ENCODE peak calls at places on chromosomes 11 and 22, in ten cellular contexts. P is AG04450, K is Peyer's patch, R is left ventricle myocardium inferior, O is B cell, G is A549, C is AG09319, Q is kidney, U is BJ, B is lower lobe of right lung. Y is an unnamed sample.
A peak's percentile ranks its signal among the peaks of the same experiment; 100 is the strongest.

GRCh38 chr11:69472766-69473519 is 8.5 kb upstream of the LINC01488 start:
- DNase-seq in P (no peak), K (no peak), R (peak; percentile 2), O (no peak), G (no peak), C (no peak), Q (peak; percentile 62), U (no peak), B (peak; percentile 14), Y (no peak)

GRCh38 chr22:45777046-45777851 is 105.6 kb downstream of the ATXN10 start:
- DNase-seq in P (no peak), K (no peak), R (no peak), O (no peak), G (peak; percentile 81), C (no peak), Q (no peak), U (no peak), B (no peak), Y (no peak)

GRCh38 chr22:25354456-25354855 is 135.0 kb downstream of the CRYBB2 start:
- DNase-seq in P (no peak), K (no peak), R (no peak), O (no peak), G (no peak), C (no peak), Q (peak; percentile 68), U (no peak), B (no peak), Y (no peak)

GRCh38 chr11:85444479-85444878 is 182.7 kb downstream of the DLG2 start:
- DNase-seq in P (no peak), K (no peak), R (no peak), O (no peak), G (no peak), C (no peak), Q (no peak), U (no peak), B (no peak), Y (no peak)

GRCh38 chr11:94494200-94494545 is 389 bp downstream of the ANKRD49 start:
- DNase-seq in P (no peak), K (no peak), R (no peak), O (no peak), G (no peak), C (no peak), Q (no peak), U (no peak), B (no peak), Y (no peak)

GRCh38 chr22:49589301-49589700 is 238.4 kb downstream of the BRD1 start:
- DNase-seq in P (no peak), K (no peak), R (no peak), O (no peak), G (no peak), C (no peak), Q (peak; percentile 18), U (no peak), B (no peak), Y (no peak)

GRCh38 chr11:96658436-96658835 is 268.6 kb downstream of the JRKL start:
- DNase-seq in P (no peak), K (no peak), R (no peak), O (no peak), G (no peak), C (no peak), Q (no peak), U (no peak), B (no peak), Y (no peak)

GRCh38 chr11:60870276-60870675 is 2.9 kb downstream of the ZP1 start:
- DNase-seq in P (no peak), K (no peak), R (no peak), O (no peak), G (no peak), C (no peak), Q (no peak), U (no peak), B (peak; percentile 14), Y (no peak)

GRCh38 chr11:75925785-75926164 is 110.8 kb downstream of the UVRAG start:
- DNase-seq in P (no peak), K (no peak), R (no peak), O (no peak), G (no peak), C (no peak), Q (no peak), U (no peak), B (no peak), Y (no peak)

GRCh38 chr11:91104237-91104636 is 881.4 kb upstream of the CHORDC1 start:
- DNase-seq in P (peak; percentile 29), K (no peak), R (no peak), O (no peak), G (peak; percentile 49), C (no peak), Q (no peak), U (peak; percentile 53), B (no peak), Y (no peak)

GRCh38 chr11:83908457-83908856 is 622.3 kb upstream of the CCDC90B start:
- DNase-seq in P (no peak), K (no peak), R (no peak), O (no peak), G (no peak), C (no peak), Q (no peak), U (no peak), B (no peak), Y (no peak)

GRCh38 chr22:46737976-46738641 is at the start of gene CERK:
- DNase-seq in P (no peak), K (peak; percentile 57), R (peak; percentile 82), O (peak; percentile 64), G (peak; percentile 31), C (no peak), Q (peak; percentile 94), U (no peak), B (peak; percentile 75), Y (peak; percentile 71)

GRCh38 chr11:34502949-34503348 is 10.6 kb downstream of the ELF5 start:
- DNase-seq in P (no peak), K (no peak), R (no peak), O (no peak), G (no peak), C (no peak), Q (no peak), U (no peak), B (no peak), Y (no peak)
- TF ChIP-seq CTCF in P (peak; percentile 17), K (no peak), R (no peak), O (no peak), G (no peak), C (peak; percentile 17), Q (no peak), U (peak; percentile 2), B (no peak), Y (no peak)

GRCh38 chr11:8841899-8842298 is 69.1 kb upstream of the AKIP1 start:
- DNase-seq in P (no peak), K (no peak), R (no peak), O (no peak), G (no peak), C (no peak), Q (no peak), U (no peak), B (no peak), Y (no peak)
- TF ChIP-seq CTCF in P (no peak), K (no peak), R (no peak), O (no peak), G (no peak), C (no peak), Q (no peak), U (no peak), B (no peak), Y (no peak)

DNA sequence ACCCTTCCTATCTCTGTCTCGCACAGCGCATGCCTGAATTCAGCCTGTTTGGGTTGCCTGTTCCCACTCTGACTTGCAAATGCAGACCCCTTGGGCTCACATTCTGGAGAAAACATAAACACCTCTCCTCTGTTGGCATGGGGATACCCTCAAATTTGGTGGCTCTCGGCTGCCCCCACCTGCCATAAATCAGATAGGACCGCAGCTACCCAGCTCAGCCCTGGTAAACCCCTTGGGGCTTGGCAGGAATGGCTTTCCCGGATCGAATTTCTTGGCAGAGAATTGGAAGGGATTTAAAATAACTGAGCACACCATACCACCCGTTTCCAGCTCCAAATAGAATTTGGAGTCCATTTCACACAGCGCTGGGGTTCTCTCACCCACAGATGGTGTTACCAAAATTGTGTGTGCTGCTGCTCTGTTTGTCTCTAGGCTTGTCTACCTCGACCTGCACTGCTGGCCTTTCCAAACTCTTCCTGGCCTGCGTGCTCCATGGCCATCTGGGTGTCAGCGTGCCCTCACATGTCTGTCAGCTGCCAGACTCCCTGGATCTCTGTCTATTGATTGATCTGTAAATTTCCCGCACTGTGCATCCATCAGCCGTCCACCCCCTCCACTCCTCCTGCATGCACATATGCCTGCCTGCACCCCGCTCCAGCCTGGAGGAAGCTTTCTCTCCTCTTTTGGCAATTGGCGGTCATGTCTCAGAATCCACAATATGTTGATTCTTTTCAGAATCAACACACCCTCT is 134.0 kb downstream of the NTM start:
- DNase-seq in P (no peak), K (no peak), R (no peak), O (no peak), G (no peak), C (no peak), Q (no peak), U (no peak), B (no peak), Y (no peak)
- TF ChIP-seq CTCF in P (no peak), K (no peak), R (peak; percentile 47), O (no peak), G (no peak), C (no peak), Q (no peak), U (no peak), B (no peak), Y (peak; percentile 27)

GRCh38 chr11:63906585-63906984 is 10.4 kb downstream of the RCOR2 start:
- DNase-seq in P (no peak), K (peak; percentile 38), R (no peak), O (no peak), G (no peak), C (no peak), Q (no peak), U (no peak), B (no peak), Y (no peak)
- TF ChIP-seq CTCF in P (peak; percentile 20), K (peak; percentile 11), R (peak; percentile 50), O (peak; percentile 29), G (peak; percentile 40), C (peak; percentile 20), Q (peak; percentile 7), U (peak; percentile 40), B (peak; percentile 39), Y (peak; percentile 43)

GRCh38 chr11:10331548-10332289 is 26.8 kb downstream of the ADM start:
- DNase-seq in P (no peak), K (no peak), R (no peak), O (no peak), G (no peak), C (no peak), Q (no peak), U (no peak), B (no peak), Y (no peak)
- TF ChIP-seq CTCF in P (no peak), K (no peak), R (no peak), O (no peak), G (no peak), C (no peak), Q (no peak), U (no peak), B (no peak), Y (no peak)

GRCh38 chr22:23521442-23522113 is 58.5 kb downstream of the IGLL1 start:
- DNase-seq in P (peak; percentile 42), K (peak; percentile 85), R (peak; percentile 88), O (peak; percentile 87), G (peak; percentile 86), C (peak; percentile 61), Q (peak; percentile 97), U (peak; percentile 23), B (peak; percentile 94), Y (peak; percentile 80)
- TF ChIP-seq CTCF in P (no peak), K (peak; percentile 31), R (peak; percentile 22), O (peak; percentile 34), G (peak; percentile 18), C (no peak), Q (no peak), U (no peak), B (peak; percentile 25), Y (no peak)

Y was measured in GM06990.